ENCODE peak calls at places on chromosomes 2 and 18, in five cellular contexts. One of them, this sample, is unnamed.

GRCh38 chr2:173130521-173131467 is 55.1 kb downstream of the MAP3K20 start:
- DNase-seq in PC-3: no peak
- DNase-seq in amniotic stem cell: no peak
- DNase-seq in NCI-H1092: no peak
- DNase-seq in GM12865: no peak
- DNase-seq in this sample: no peak

GRCh38 chr2:20419007-20419576 is 27.8 kb upstream of the RHOB start:
- DNase-seq in PC-3: no peak
- DNase-seq in amniotic stem cell: no peak
- DNase-seq in NCI-H1092: no peak
- DNase-seq in GM12865: no peak
- DNase-seq in this sample: no peak

GRCh38 chr2:146239392-146240135 is 1605.3 kb upstream of the ACVR2A start:
- DNase-seq in PC-3: no peak
- DNase-seq in amniotic stem cell: no peak
- DNase-seq in NCI-H1092: no peak
- DNase-seq in GM12865: no peak
- DNase-seq in this sample: no peak

GRCh38 chr2:159549234-159549633 is 67.1 kb downstream of the BAZ2B start:
- DNase-seq in PC-3: peak
- DNase-seq in amniotic stem cell: no peak
- DNase-seq in NCI-H1092: no peak
- DNase-seq in GM12865: no peak
- DNase-seq in this sample: no peak

GRCh38 chr2:68032702-68033101 is 30.1 kb downstream of the C1D start:
- DNase-seq in PC-3: no peak
- DNase-seq in amniotic stem cell: no peak
- DNase-seq in NCI-H1092: no peak
- DNase-seq in GM12865: no peak
- DNase-seq in this sample: no peak

GRCh38 chr18:26307161-26307773 is 81.0 kb downstream of the TAF4B start:
- DNase-seq in PC-3: peak
- DNase-seq in amniotic stem cell: peak
- DNase-seq in NCI-H1092: peak
- DNase-seq in GM12865: peak
- DNase-seq in this sample: no peak

GRCh38 chr18:78192044-78192443 is 787.6 kb upstream of the SALL3 start:
- DNase-seq in PC-3: no peak
- DNase-seq in amniotic stem cell: no peak
- DNase-seq in NCI-H1092: peak
- DNase-seq in GM12865: no peak
- DNase-seq in this sample: no peak

GRCh38 chr2:233419626-233420431 is 65.5 kb downstream of the DGKD start:
- DNase-seq in PC-3: no peak
- DNase-seq in amniotic stem cell: no peak
- DNase-seq in NCI-H1092: no peak
- DNase-seq in GM12865: peak
- DNase-seq in this sample: no peak

GRCh38 chr2:233386382-233387041 is 32.2 kb downstream of the DGKD start:
- DNase-seq in PC-3: no peak
- DNase-seq in amniotic stem cell: no peak
- DNase-seq in NCI-H1092: no peak
- DNase-seq in GM12865: peak
- DNase-seq in this sample: no peak

GRCh38 chr2:147945660-147946059 is 74.9 kb downstream of the ORC4 start:
- DNase-seq in PC-3: no peak
- DNase-seq in amniotic stem cell: no peak
- DNase-seq in NCI-H1092: no peak
- DNase-seq in GM12865: no peak
- DNase-seq in this sample: no peak

GRCh38 chr2:88003074-88003755 is 13.1 kb downstream of the RNU2-63P start:
- DNase-seq in PC-3: no peak
- DNase-seq in amniotic stem cell: no peak
- DNase-seq in NCI-H1092: no peak
- DNase-seq in GM12865: no peak
- DNase-seq in this sample: no peak

GRCh38 chr18:48657446-48658120 is 118.8 kb downstream of the CTIF start:
- DNase-seq in PC-3: no peak
- DNase-seq in amniotic stem cell: no peak
- DNase-seq in NCI-H1092: no peak
- DNase-seq in GM12865: no peak
- DNase-seq in this sample: no peak

GRCh38 chr2:100260712-100261620 is 61.3 kb downstream of the LONRF2 start:
- DNase-seq in PC-3: peak
- DNase-seq in amniotic stem cell: peak
- DNase-seq in NCI-H1092: peak
- DNase-seq in GM12865: peak
- DNase-seq in this sample: no peak

GRCh38 chr2:36376992-36377738 is 21.6 kb downstream of the CRIM1 start:
- DNase-seq in PC-3: peak
- DNase-seq in amniotic stem cell: no peak
- DNase-seq in NCI-H1092: no peak
- DNase-seq in GM12865: no peak
- DNase-seq in this sample: no peak

GRCh38 chr2:179595284-179595683 is 266.1 kb downstream of the ZNF385B start:
- DNase-seq in PC-3: peak
- DNase-seq in amniotic stem cell: no peak
- DNase-seq in NCI-H1092: no peak
- DNase-seq in GM12865: peak
- DNase-seq in this sample: no peak

GRCh38 chr2:30185175-30185574 is 38.4 kb downstream of the YPEL5 start:
- DNase-seq in PC-3: no peak
- DNase-seq in amniotic stem cell: no peak
- DNase-seq in NCI-H1092: no peak
- DNase-seq in GM12865: no peak
- DNase-seq in this sample: no peak

GRCh38 chr2:61952291-61952690 is 46.8 kb downstream of the COMMD1 start:
- DNase-seq in PC-3: no peak
- DNase-seq in amniotic stem cell: no peak
- DNase-seq in NCI-H1092: no peak
- DNase-seq in GM12865: no peak
- DNase-seq in this sample: no peak

GRCh38 chr2:232937278-232937906 is 67.3 kb downstream of the SNORC start:
- DNase-seq in PC-3: peak
- DNase-seq in amniotic stem cell: no peak
- DNase-seq in NCI-H1092: no peak
- DNase-seq in GM12865: no peak
- DNase-seq in this sample: no peak

GRCh38 chr18:13641551-13642439 is 84.6 kb downstream of the FAM210A start:
- DNase-seq in PC-3: no peak
- DNase-seq in amniotic stem cell: no peak
- DNase-seq in NCI-H1092: no peak
- DNase-seq in GM12865: no peak
- DNase-seq in this sample: peak

GRCh38 chr2:685421-685820 is 8.2 kb upstream of the TMEM18 start:
- DNase-seq in PC-3: no peak
- DNase-seq in amniotic stem cell: no peak
- DNase-seq in NCI-H1092: no peak
- DNase-seq in GM12865: no peak
- DNase-seq in this sample: no peak

GRCh38 chr2:176003958-176004357 is 1.9 kb upstream of the LNPK start:
- DNase-seq in PC-3: no peak
- DNase-seq in amniotic stem cell: no peak
- DNase-seq in NCI-H1092: no peak
- DNase-seq in GM12865: no peak
- DNase-seq in this sample: no peak

GRCh38 chr2:29479566-29479965 is 364.4 kb downstream of the CLIP4 start:
- DNase-seq in PC-3: no peak
- DNase-seq in amniotic stem cell: no peak
- DNase-seq in NCI-H1092: no peak
- DNase-seq in GM12865: no peak
- DNase-seq in this sample: no peak

GRCh38 chr2:147110317-147110716 is 734.5 kb upstream of the ACVR2A start:
- DNase-seq in PC-3: no peak
- DNase-seq in amniotic stem cell: no peak
- DNase-seq in NCI-H1092: peak
- DNase-seq in GM12865: no peak
- DNase-seq in this sample: no peak

GRCh38 chr2:158904126-158904525 is 64.3 kb upstream of the TANC1 start:
- DNase-seq in PC-3: no peak
- DNase-seq in amniotic stem cell: no peak
- DNase-seq in NCI-H1092: no peak
- DNase-seq in GM12865: no peak
- DNase-seq in this sample: no peak

GRCh38 chr18:79590191-79591039 is 89.2 kb upstream of the CTDP1 start:
- DNase-seq in PC-3: no peak
- DNase-seq in amniotic stem cell: no peak
- DNase-seq in NCI-H1092: no peak
- DNase-seq in GM12865: no peak
- DNase-seq in this sample: peak

GRCh38 chr18:37874721-37875120 is 309.1 kb upstream of the CELF4 start:
- DNase-seq in PC-3: no peak
- DNase-seq in amniotic stem cell: no peak
- DNase-seq in NCI-H1092: no peak
- DNase-seq in GM12865: no peak
- DNase-seq in this sample: no peak

GRCh38 chr2:168216351-168217005 is 30.9 kb downstream of the STK39 start:
- DNase-seq in PC-3: peak
- DNase-seq in amniotic stem cell: no peak
- DNase-seq in NCI-H1092: no peak
- DNase-seq in GM12865: no peak
- DNase-seq in this sample: no peak

GRCh38 chr2:235641333-235641732 is 147.5 kb downstream of the AGAP1 start:
- DNase-seq in PC-3: no peak
- DNase-seq in amniotic stem cell: no peak
- DNase-seq in NCI-H1092: no peak
- DNase-seq in GM12865: no peak
- DNase-seq in this sample: peak

This sample was measured in posterior vena cava.